ENCODE peak calls at places on chromosomes 7 and 10, in five cellular contexts. One of them, this sample, is unnamed.

GRCh38 chr7:29035044-29035740 is 77.1 kb upstream of the TRIL start:
- DNase-seq in LoVo: peak
- DNase-seq in body of pancreas: no peak
- DNase-seq in breast epithelium: no peak
- DNase-seq in Caki2: peak
- DNase-seq in this sample: no peak

GRCh38 chr7:8261711-8262695 is at the start of gene ICA1:
- DNase-seq in LoVo: peak
- DNase-seq in body of pancreas: peak
- DNase-seq in breast epithelium: peak
- DNase-seq in Caki2: peak
- DNase-seq in this sample: no peak

GRCh38 chr10:67976292-67977245 is 92.1 kb downstream of the SIRT1 start:
- DNase-seq in LoVo: no peak
- DNase-seq in body of pancreas: peak
- DNase-seq in breast epithelium: peak
- DNase-seq in Caki2: no peak
- DNase-seq in this sample: no peak

GRCh38 chr10:72334832-72335393 is 19.8 kb downstream of the DNAJB12 start:
- DNase-seq in LoVo: no peak
- DNase-seq in body of pancreas: peak
- DNase-seq in breast epithelium: peak
- DNase-seq in Caki2: peak
- DNase-seq in this sample: peak

GRCh38 chr10:106450966-106451365 is 713.5 kb downstream of the SORCS1 start:
- DNase-seq in LoVo: no peak
- DNase-seq in body of pancreas: no peak
- DNase-seq in breast epithelium: no peak
- DNase-seq in Caki2: no peak
- DNase-seq in this sample: no peak

GRCh38 chr7:21850531-21851285 is 95.0 kb downstream of the CDCA7L start:
- DNase-seq in LoVo: no peak
- DNase-seq in body of pancreas: no peak
- DNase-seq in breast epithelium: no peak
- DNase-seq in Caki2: no peak
- DNase-seq in this sample: no peak

GRCh38 chr7:116886550-116887156 is 24.3 kb downstream of the CAPZA2 start:
- DNase-seq in LoVo: no peak
- DNase-seq in body of pancreas: no peak
- DNase-seq in breast epithelium: no peak
- DNase-seq in Caki2: no peak
- DNase-seq in this sample: no peak

GRCh38 chr7:87447251-87447650 is 28.2 kb downstream of the ABCB4 start:
- DNase-seq in LoVo: no peak
- DNase-seq in body of pancreas: no peak
- DNase-seq in breast epithelium: no peak
- DNase-seq in Caki2: no peak
- DNase-seq in this sample: no peak

GRCh38 chr7:114938785-114939184 is 16.9 kb downstream of the MDFIC start:
- DNase-seq in LoVo: no peak
- DNase-seq in body of pancreas: no peak
- DNase-seq in breast epithelium: no peak
- DNase-seq in Caki2: no peak
- DNase-seq in this sample: no peak

GRCh38 chr7:135659159-135659837 is 3.0 kb upstream of the STMP1 start:
- DNase-seq in LoVo: no peak
- DNase-seq in body of pancreas: no peak
- DNase-seq in breast epithelium: no peak
- DNase-seq in Caki2: peak
- DNase-seq in this sample: no peak

GRCh38 chr7:44307301-44307900 is 18.0 kb downstream of the CAMK2B start:
- DNase-seq in LoVo: peak
- DNase-seq in body of pancreas: no peak
- DNase-seq in breast epithelium: no peak
- DNase-seq in Caki2: peak
- DNase-seq in this sample: no peak

GRCh38 chr10:12780634-12781601 is 220.6 kb downstream of the CCDC3 start:
- DNase-seq in LoVo: no peak
- DNase-seq in body of pancreas: no peak
- DNase-seq in breast epithelium: no peak
- DNase-seq in Caki2: no peak
- DNase-seq in this sample: no peak

GRCh38 chr10:119859422-119860258 is 13.0 kb downstream of the MCMBP start:
- DNase-seq in LoVo: peak
- DNase-seq in body of pancreas: no peak
- DNase-seq in breast epithelium: no peak
- DNase-seq in Caki2: peak
- DNase-seq in this sample: peak

GRCh38 chr7:19009241-19009935 is 108.0 kb downstream of the TWIST1 start:
- DNase-seq in LoVo: no peak
- DNase-seq in body of pancreas: no peak
- DNase-seq in breast epithelium: no peak
- DNase-seq in Caki2: no peak
- DNase-seq in this sample: no peak

GRCh38 chr7:47100815-47101435 is 481.0 kb downstream of the TNS3 start:
- DNase-seq in LoVo: peak
- DNase-seq in body of pancreas: peak
- DNase-seq in breast epithelium: no peak
- DNase-seq in Caki2: peak
- DNase-seq in this sample: no peak

GRCh38 chr10:77391605-77392235 is 245.9 kb downstream of the KCNMA1 start:
- DNase-seq in LoVo: peak
- DNase-seq in body of pancreas: peak
- DNase-seq in breast epithelium: peak
- DNase-seq in Caki2: peak
- DNase-seq in this sample: no peak